ENCODE peak calls at places on chromosomes 2 and 18, in six cellular contexts. C, L, R, A, V and U are unnamed samples.

GRCh38 chr18:6928359-6928758 is 189.2 kb downstream of the LAMA1 start:
- DNase-seq in C (no peak), L (no peak), R (no peak), A (no peak), V (no peak), U (no peak)

GRCh38 chr2:43541165-43541564 is 54.7 kb downstream of the THADA start:
- DNase-seq in C (no peak), L (no peak), R (no peak), A (no peak), V (no peak), U (no peak)

GRCh38 chr2:142599504-142599903 is 278.0 kb upstream of the KYNU start:
- DNase-seq in C (no peak), L (no peak), R (no peak), A (no peak), V (no peak), U (no peak)

GRCh38 chr18:77059294-77059916 is 73.2 kb downstream of the MBP start:
- DNase-seq in C (no peak), L (no peak), R (peak; percentile 71), A (peak; percentile 75), V (peak; percentile 75), U (peak; percentile 58)

GRCh38 chr2:136117391-136117841 is 533 bp downstream of the CXCR4 start:
- DNase-seq in C (no peak), L (no peak), R (peak; percentile 27), A (peak; percentile 62), V (no peak), U (peak; percentile 42)

GRCh38 chr2:70890469-70891065 is 45.1 kb upstream of the ATP6V1B1 start:
- DNase-seq in C (no peak), L (no peak), R (peak; percentile 63), A (no peak), V (no peak), U (no peak)

GRCh38 chr2:240023792-240024191 is 1.4 kb downstream of the NDUFA10 start:
- DNase-seq in C (no peak), L (no peak), R (no peak), A (no peak), V (no peak), U (no peak)

GRCh38 chr2:59745085-59745484 is 808.4 kb downstream of the BCL11A start:
- DNase-seq in C (no peak), L (no peak), R (no peak), A (no peak), V (no peak), U (no peak)

GRCh38 chr2:145854039-145854755 is 1334.3 kb upstream of the ZEB2 start:
- DNase-seq in C (no peak), L (no peak), R (no peak), A (no peak), V (no peak), U (no peak)

GRCh38 chr2:189267925-189268579 is 88.5 kb upstream of the COL5A2 start:
- DNase-seq in C (no peak), L (no peak), R (peak; percentile 60), A (no peak), V (no peak), U (no peak)

GRCh38 chr2:55418512-55419235 is 982 bp downstream of the CCDC88A start:
- DNase-seq in C (no peak), L (peak; percentile 80), R (peak; percentile 25), A (no peak), V (peak; percentile 6), U (peak; percentile 20)

GRCh38 chr18:36179562-36180334 is 7.5 kb upstream of the MOCOS start:
- DNase-seq in C (no peak), L (no peak), R (peak; percentile 84), A (no peak), V (peak; percentile 56), U (no peak)

GRCh38 chr2:55856936-55857335 is 66.6 kb downstream of the EFEMP1 start:
- DNase-seq in C (no peak), L (no peak), R (peak; percentile 86), A (no peak), V (no peak), U (no peak)

GRCh38 chr2:131413148-131413747 is 49.3 kb upstream of the RAB6D start:
- DNase-seq in C (no peak), L (peak; percentile 43), R (peak; percentile 49), A (peak; percentile 40), V (peak; percentile 58), U (peak; percentile 48)

GRCh38 chr2:197911667-197912066 is 107.3 kb downstream of the PLCL1 start:
- DNase-seq in C (no peak), L (no peak), R (no peak), A (peak; percentile 11), V (no peak), U (no peak)